ENCODE peak calls at places on chromosomes 13 and 19, in six cellular contexts. One of them, this sample, is unnamed.

GRCh38 chr19:3034845-3035541 is 5.9 kb upstream of the TLE2 start:
- DNase-seq in astrocyte of the spinal cord: peak
- DNase-seq in astrocyte of the cerebellum: peak
- DNase-seq in fibroblast of mammary gland: peak
- DNase-seq in cardiac fibroblast: peak
- DNase-seq in fibroblast of pulmonary artery: peak
- DNase-seq in this sample: no peak

GRCh38 chr13:100789481-100789880 is 114.9 kb upstream of the TMTC4 start:
- DNase-seq in astrocyte of the spinal cord: peak
- DNase-seq in astrocyte of the cerebellum: peak
- DNase-seq in fibroblast of mammary gland: peak
- DNase-seq in cardiac fibroblast: peak
- DNase-seq in fibroblast of pulmonary artery: peak
- DNase-seq in this sample: no peak

GRCh38 chr19:17020823-17021222 is 5.8 kb downstream of the CPAMD8 start:
- DNase-seq in astrocyte of the spinal cord: no peak
- DNase-seq in astrocyte of the cerebellum: no peak
- DNase-seq in fibroblast of mammary gland: peak
- DNase-seq in cardiac fibroblast: peak
- DNase-seq in fibroblast of pulmonary artery: peak
- DNase-seq in this sample: no peak

GRCh38 chr19:48714759-48715261 is 4.7 kb downstream of the MAMSTR start:
- DNase-seq in astrocyte of the spinal cord: no peak
- DNase-seq in astrocyte of the cerebellum: no peak
- DNase-seq in fibroblast of mammary gland: no peak
- DNase-seq in cardiac fibroblast: no peak
- DNase-seq in fibroblast of pulmonary artery: no peak
- DNase-seq in this sample: no peak

GRCh38 chr13:21638319-21639282 is 32.3 kb upstream of the FGF9 start:
- DNase-seq in astrocyte of the spinal cord: peak
- DNase-seq in astrocyte of the cerebellum: no peak
- DNase-seq in fibroblast of mammary gland: peak
- DNase-seq in cardiac fibroblast: peak
- DNase-seq in fibroblast of pulmonary artery: peak
- DNase-seq in this sample: peak

GRCh38 chr19:56477429-56478338 is 539 bp upstream of the ZNF667 start:
- DNase-seq in astrocyte of the spinal cord: peak
- DNase-seq in astrocyte of the cerebellum: peak
- DNase-seq in fibroblast of mammary gland: peak
- DNase-seq in cardiac fibroblast: peak
- DNase-seq in fibroblast of pulmonary artery: peak
- DNase-seq in this sample: no peak

GRCh38 chr13:76225815-76226489 is 589.8 kb downstream of the LMO7 start:
- DNase-seq in astrocyte of the spinal cord: peak
- DNase-seq in astrocyte of the cerebellum: peak
- DNase-seq in fibroblast of mammary gland: peak
- DNase-seq in cardiac fibroblast: peak
- DNase-seq in fibroblast of pulmonary artery: peak
- DNase-seq in this sample: no peak

GRCh38 chr13:75226092-75226491 is 255.9 kb downstream of the TBC1D4 start:
- DNase-seq in astrocyte of the spinal cord: no peak
- DNase-seq in astrocyte of the cerebellum: no peak
- DNase-seq in fibroblast of mammary gland: peak
- DNase-seq in cardiac fibroblast: no peak
- DNase-seq in fibroblast of pulmonary artery: no peak
- DNase-seq in this sample: no peak

GRCh38 chr13:44627441-44627840 is 51.3 kb upstream of the TSC22D1 start:
- DNase-seq in astrocyte of the spinal cord: no peak
- DNase-seq in astrocyte of the cerebellum: no peak
- DNase-seq in fibroblast of mammary gland: no peak
- DNase-seq in cardiac fibroblast: no peak
- DNase-seq in fibroblast of pulmonary artery: no peak
- DNase-seq in this sample: no peak

GRCh38 chr13:43797869-43798268 is 11.1 kb upstream of the ENOX1 start:
- DNase-seq in astrocyte of the spinal cord: no peak
- DNase-seq in astrocyte of the cerebellum: no peak
- DNase-seq in fibroblast of mammary gland: peak
- DNase-seq in cardiac fibroblast: peak
- DNase-seq in fibroblast of pulmonary artery: peak
- DNase-seq in this sample: no peak

GRCh38 chr19:39411006-39411831 is 1.2 kb upstream of the PLEKHG2 start:
- DNase-seq in astrocyte of the spinal cord: peak
- DNase-seq in astrocyte of the cerebellum: no peak
- DNase-seq in fibroblast of mammary gland: peak
- DNase-seq in cardiac fibroblast: peak
- DNase-seq in fibroblast of pulmonary artery: peak
- DNase-seq in this sample: no peak

GRCh38 chr13:113900646-113901045 is 36.8 kb upstream of the GAS6 start:
- DNase-seq in astrocyte of the spinal cord: no peak
- DNase-seq in astrocyte of the cerebellum: no peak
- DNase-seq in fibroblast of mammary gland: no peak
- DNase-seq in cardiac fibroblast: no peak
- DNase-seq in fibroblast of pulmonary artery: no peak
- DNase-seq in this sample: no peak

GRCh38 chr13:100584901-100585300 is 3.7 kb downstream of the GGACT start:
- DNase-seq in astrocyte of the spinal cord: peak
- DNase-seq in astrocyte of the cerebellum: peak
- DNase-seq in fibroblast of mammary gland: no peak
- DNase-seq in cardiac fibroblast: no peak
- DNase-seq in fibroblast of pulmonary artery: no peak
- DNase-seq in this sample: no peak

GRCh38 chr13:44814836-44815235 is 174.4 kb downstream of the NUFIP1 start:
- DNase-seq in astrocyte of the spinal cord: no peak
- DNase-seq in astrocyte of the cerebellum: no peak
- DNase-seq in fibroblast of mammary gland: no peak
- DNase-seq in cardiac fibroblast: no peak
- DNase-seq in fibroblast of pulmonary artery: no peak
- DNase-seq in this sample: no peak

GRCh38 chr13:22024381-22024994 is 353.6 kb downstream of the FGF9 start:
- DNase-seq in astrocyte of the spinal cord: no peak
- DNase-seq in astrocyte of the cerebellum: no peak
- DNase-seq in fibroblast of mammary gland: no peak
- DNase-seq in cardiac fibroblast: no peak
- DNase-seq in fibroblast of pulmonary artery: no peak
- DNase-seq in this sample: no peak

GRCh38 chr19:54506079-54506478 is 3.4 kb downstream of the LAIR2 start:
- DNase-seq in astrocyte of the spinal cord: no peak
- DNase-seq in astrocyte of the cerebellum: no peak
- DNase-seq in fibroblast of mammary gland: no peak
- DNase-seq in cardiac fibroblast: no peak
- DNase-seq in fibroblast of pulmonary artery: no peak
- DNase-seq in this sample: no peak

GRCh38 chr13:51632643-51633357 is 48.5 kb downstream of the WDFY2 start:
- DNase-seq in astrocyte of the spinal cord: no peak
- DNase-seq in astrocyte of the cerebellum: no peak
- DNase-seq in fibroblast of mammary gland: no peak
- DNase-seq in cardiac fibroblast: no peak
- DNase-seq in fibroblast of pulmonary artery: no peak
- DNase-seq in this sample: peak

GRCh38 chr13:26508885-26509284 is 48.6 kb upstream of the WASF3 start:
- DNase-seq in astrocyte of the spinal cord: peak
- DNase-seq in astrocyte of the cerebellum: no peak
- DNase-seq in fibroblast of mammary gland: peak
- DNase-seq in cardiac fibroblast: peak
- DNase-seq in fibroblast of pulmonary artery: peak
- DNase-seq in this sample: no peak

GRCh38 chr13:74696148-74696922 is 562.1 kb upstream of the KLF12 start:
- DNase-seq in astrocyte of the spinal cord: no peak
- DNase-seq in astrocyte of the cerebellum: no peak
- DNase-seq in fibroblast of mammary gland: no peak
- DNase-seq in cardiac fibroblast: no peak
- DNase-seq in fibroblast of pulmonary artery: no peak
- DNase-seq in this sample: no peak

GRCh38 chr19:51097166-51097736 is 11.0 kb downstream of the CTU1 start:
- DNase-seq in astrocyte of the spinal cord: peak
- DNase-seq in astrocyte of the cerebellum: peak
- DNase-seq in fibroblast of mammary gland: peak
- DNase-seq in cardiac fibroblast: peak
- DNase-seq in fibroblast of pulmonary artery: peak
- DNase-seq in this sample: peak

GRCh38 chr13:53778937-53779336 is 750.3 kb downstream of the OLFM4 start:
- DNase-seq in astrocyte of the spinal cord: no peak
- DNase-seq in astrocyte of the cerebellum: no peak
- DNase-seq in fibroblast of mammary gland: no peak
- DNase-seq in cardiac fibroblast: no peak
- DNase-seq in fibroblast of pulmonary artery: no peak
- DNase-seq in this sample: no peak

DNA sequence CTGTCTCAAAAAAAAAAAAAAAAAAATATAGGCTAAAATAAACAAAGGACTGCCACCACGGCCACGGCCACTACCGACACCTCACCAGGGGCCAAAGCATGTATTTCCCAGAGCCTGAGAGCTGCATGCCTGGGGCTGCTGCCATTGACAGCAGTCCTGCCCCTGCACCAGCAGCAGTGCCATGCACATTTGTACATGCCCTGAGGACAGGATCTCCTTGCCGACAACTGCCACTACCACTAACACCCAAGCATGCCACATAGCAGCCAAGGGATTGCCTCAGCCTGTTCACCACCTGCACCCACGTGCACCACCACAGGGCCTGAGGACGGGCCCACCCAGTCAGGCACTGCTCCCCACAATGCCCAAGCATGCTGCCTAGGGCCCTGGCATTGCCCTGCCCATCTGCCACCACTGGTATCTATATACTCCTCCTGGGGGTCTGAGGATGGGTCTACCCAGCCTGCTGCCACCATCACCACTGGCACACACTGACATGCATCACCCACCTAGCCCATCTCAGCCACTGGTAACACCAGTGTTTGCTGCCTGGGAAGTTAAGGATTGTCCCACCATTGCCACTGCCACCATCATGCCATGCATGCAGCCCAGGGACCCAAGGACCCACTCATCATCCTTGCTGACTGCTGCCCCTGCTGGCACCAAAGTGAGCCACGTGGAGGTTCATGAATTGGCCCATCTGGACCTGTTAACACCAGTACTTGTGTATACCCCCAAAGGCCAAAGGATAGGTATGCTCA is 10.6 kb upstream of the NUP62 start:
- DNase-seq in astrocyte of the spinal cord: no peak
- DNase-seq in astrocyte of the cerebellum: no peak
- DNase-seq in fibroblast of mammary gland: no peak
- DNase-seq in cardiac fibroblast: no peak
- DNase-seq in fibroblast of pulmonary artery: no peak
- DNase-seq in this sample: no peak
- TF ChIP-seq CTCF in astrocyte of the spinal cord: no peak
- TF ChIP-seq CTCF in astrocyte of the cerebellum: no peak
- TF ChIP-seq CTCF in fibroblast of mammary gland: no peak
- TF ChIP-seq CTCF in cardiac fibroblast: no peak
- TF ChIP-seq CTCF in fibroblast of pulmonary artery: no peak
- TF ChIP-seq CTCF in this sample: no peak

GRCh38 chr13:41059896-41060722 is 1.2 kb upstream of the WBP4 start:
- DNase-seq in astrocyte of the spinal cord: peak
- DNase-seq in astrocyte of the cerebellum: peak
- DNase-seq in fibroblast of mammary gland: peak
- DNase-seq in cardiac fibroblast: peak
- DNase-seq in fibroblast of pulmonary artery: peak
- DNase-seq in this sample: peak

GRCh38 chr13:41061914-41062837 is 867 bp downstream of the WBP4 start:
- DNase-seq in astrocyte of the spinal cord: peak
- DNase-seq in astrocyte of the cerebellum: peak
- DNase-seq in fibroblast of mammary gland: peak
- DNase-seq in cardiac fibroblast: peak
- DNase-seq in fibroblast of pulmonary artery: peak
- DNase-seq in this sample: no peak

GRCh38 chr13:41059466-41059865 is 1.8 kb upstream of the WBP4 start:
- DNase-seq in astrocyte of the spinal cord: peak
- DNase-seq in astrocyte of the cerebellum: no peak
- DNase-seq in fibroblast of mammary gland: peak
- DNase-seq in cardiac fibroblast: peak
- DNase-seq in fibroblast of pulmonary artery: no peak
- DNase-seq in this sample: no peak

GRCh38 chr13:41060723-41061074 is 610 bp upstream of the WBP4 start:
- DNase-seq in astrocyte of the spinal cord: peak
- DNase-seq in astrocyte of the cerebellum: peak
- DNase-seq in fibroblast of mammary gland: peak
- DNase-seq in cardiac fibroblast: peak
- DNase-seq in fibroblast of pulmonary artery: no peak
- DNase-seq in this sample: peak

DNA sequence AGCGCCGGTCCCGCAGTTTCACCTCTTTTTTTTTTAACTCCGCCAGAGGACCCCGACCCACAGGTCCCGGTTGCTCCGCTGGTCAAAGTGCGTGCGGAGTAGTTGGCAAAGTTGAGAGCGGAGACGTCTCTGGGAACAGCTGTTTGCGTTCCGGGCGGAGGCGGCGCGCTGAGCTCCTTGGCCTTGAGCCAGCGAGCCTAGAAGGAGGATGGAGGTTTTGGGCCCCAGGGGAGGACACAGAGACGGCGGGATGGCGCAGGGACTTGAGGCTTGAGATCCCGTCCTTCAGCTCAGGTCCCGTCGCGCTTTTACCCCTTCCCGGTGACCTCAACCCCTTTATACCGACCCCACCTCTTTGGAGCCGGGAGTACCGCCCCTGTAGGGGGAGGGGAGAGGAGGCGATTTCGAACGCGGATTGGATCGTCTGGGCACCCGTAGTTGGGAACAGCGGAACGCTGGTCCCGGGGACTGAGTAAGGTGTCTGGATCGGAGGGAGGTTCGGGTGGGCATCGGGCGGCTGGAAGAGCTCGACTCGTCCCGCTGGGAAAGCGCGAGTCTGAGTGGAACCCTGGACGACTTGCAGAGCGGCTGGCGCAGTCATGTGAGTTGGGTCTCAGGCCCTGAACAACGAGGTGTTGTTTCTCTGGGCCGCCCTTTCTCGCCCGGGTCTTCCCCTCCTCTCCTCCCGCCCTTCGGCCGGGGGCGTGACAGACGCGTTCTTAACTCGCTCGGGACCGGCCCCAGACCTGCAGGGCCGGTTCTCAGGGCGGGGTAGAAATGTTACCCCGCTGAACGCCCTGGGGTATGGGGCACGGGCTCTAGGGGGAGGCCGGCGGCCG is at the start of gene WBP4:
- DNase-seq in astrocyte of the spinal cord: peak
- DNase-seq in astrocyte of the cerebellum: peak
- DNase-seq in fibroblast of mammary gland: peak
- DNase-seq in cardiac fibroblast: peak
- DNase-seq in fibroblast of pulmonary artery: peak
- DNase-seq in this sample: peak
- TF ChIP-seq CTCF in astrocyte of the spinal cord: peak
- TF ChIP-seq CTCF in astrocyte of the cerebellum: peak
- TF ChIP-seq CTCF in fibroblast of mammary gland: peak
- TF ChIP-seq CTCF in cardiac fibroblast: peak
- TF ChIP-seq CTCF in fibroblast of pulmonary artery: peak
- TF ChIP-seq CTCF in this sample: no peak

GRCh38 chr13:85864963-85865530 is 65.8 kb upstream of the SLITRK6 start:
- DNase-seq in astrocyte of the spinal cord: peak
- DNase-seq in astrocyte of the cerebellum: peak
- DNase-seq in fibroblast of mammary gland: peak
- DNase-seq in cardiac fibroblast: no peak
- DNase-seq in fibroblast of pulmonary artery: peak
- DNase-seq in this sample: no peak
- TF ChIP-seq CTCF in astrocyte of the spinal cord: peak
- TF ChIP-seq CTCF in astrocyte of the cerebellum: peak
- TF ChIP-seq CTCF in fibroblast of mammary gland: peak
- TF ChIP-seq CTCF in cardiac fibroblast: peak
- TF ChIP-seq CTCF in fibroblast of pulmonary artery: peak
- TF ChIP-seq CTCF in this sample: peak

DNA sequence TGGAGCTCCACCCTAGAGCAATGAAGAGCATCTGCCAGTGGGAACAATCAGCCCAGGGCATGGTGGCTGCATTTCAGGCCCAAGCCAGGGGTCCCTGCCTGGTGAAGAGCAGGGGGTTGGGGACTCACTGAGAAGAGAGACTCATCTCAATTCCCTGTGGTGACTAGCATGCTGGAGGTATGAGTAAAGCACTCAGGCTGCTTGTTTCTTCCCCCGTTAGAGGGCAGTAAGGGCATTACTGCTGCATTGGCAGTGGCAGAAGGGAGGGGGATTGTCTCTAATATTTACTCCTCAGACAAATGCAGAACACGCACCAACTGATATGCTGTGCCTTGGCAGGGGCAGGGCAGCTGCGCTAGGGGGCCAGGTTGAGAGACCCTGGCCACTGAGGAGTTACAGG is 329.1 kb downstream of the SLITRK5 start:
- DNase-seq in astrocyte of the spinal cord: no peak
- DNase-seq in astrocyte of the cerebellum: no peak
- DNase-seq in fibroblast of mammary gland: peak
- DNase-seq in cardiac fibroblast: no peak
- DNase-seq in fibroblast of pulmonary artery: no peak
- DNase-seq in this sample: no peak
- TF ChIP-seq CTCF in astrocyte of the spinal cord: no peak
- TF ChIP-seq CTCF in astrocyte of the cerebellum: peak
- TF ChIP-seq CTCF in fibroblast of mammary gland: peak
- TF ChIP-seq CTCF in cardiac fibroblast: no peak
- TF ChIP-seq CTCF in fibroblast of pulmonary artery: no peak
- TF ChIP-seq CTCF in this sample: no peak